ENCODE peak calls at places on chromosome 6, in four cellular contexts. K is WTC11, N is HepG2, F is K562. W is an unnamed sample.
A peak's percentile ranks its signal among the peaks of the same experiment; 100 is the strongest.

GRCh38 chr6:162363757-162364156 is 363.8 kb downstream of the PRKN start:
- DNase-seq in F (no peak), N (peak; percentile 20), K (no peak), W (no peak)

GRCh38 chr6:54282186-54282585 is 26.1 kb upstream of the TINAG start:
- DNase-seq in N (no peak), K (no peak), F (no peak), W (no peak)

GRCh38 chr6:3122823-3123182 is 4.3 kb downstream of the BPHL start:
- DNase-seq in K (no peak), N (no peak), F (no peak), W (no peak)

GRCh38 chr6:142413111-142413510 is 111.3 kb downstream of the ADGRG6 start:
- DNase-seq in K (no peak), N (no peak), F (no peak), W (no peak)

GRCh38 chr6:3052481-3053230 is 15.6 kb upstream of the RIPK1 start:
- DNase-seq in N (no peak), F (peak; percentile 41), K (no peak), W (no peak)

GRCh38 chr6:138382498-138383265 is 5.0 kb downstream of the SMIM28 start:
- DNase-seq in K (peak; percentile 57), N (no peak), F (no peak), W (no peak)

GRCh38 chr6:14640631-14641030 is 523.1 kb downstream of the CD83 start:
- DNase-seq in F (no peak), N (no peak), K (no peak), W (no peak)

GRCh38 chr6:8059129-8059528 is 5.1 kb downstream of the BLOC1S5 start:
- DNase-seq in F (no peak), K (no peak), N (no peak), W (no peak)

GRCh38 chr6:141097471-141097870 is 1035.3 kb upstream of the GJE1 start:
- DNase-seq in K (no peak), F (no peak), N (no peak), W (no peak)

GRCh38 chr6:78492351-78493010 is 374.9 kb upstream of the IRAK1BP1 start:
- DNase-seq in N (no peak), F (no peak), K (no peak), W (no peak)

GRCh38 chr6:91994787-91995186 is 1407.9 kb upstream of the MAP3K7 start:
- DNase-seq in F (no peak), N (no peak), K (no peak), W (no peak)

GRCh38 chr6:90080876-90081464 is 186.7 kb downstream of the GJA10 start:
- DNase-seq in F (no peak), K (no peak), N (no peak), W (peak; percentile 15)

GRCh38 chr6:14713008-14713452 is 532.8 kb upstream of the JARID2 start:
- DNase-seq in K (no peak), F (no peak), N (no peak), W (no peak)

GRCh38 chr6:32974541-32975308 is 6.3 kb downstream of the BRD2 start:
- DNase-seq in N (no peak), K (no peak), F (no peak), W (no peak)

GRCh38 chr6:74598473-74599393 is 607.1 kb downstream of the COL12A1 start:
- DNase-seq in F (no peak), K (no peak), N (no peak), W (peak; percentile 81)

GRCh38 chr6:111417946-111418345 is 65.1 kb downstream of the REV3L start:
- DNase-seq in K (no peak), F (no peak), N (no peak), W (no peak)

GRCh38 chr6:99467509-99468106 is 42.5 kb upstream of the PNISR start:
- DNase-seq in K (no peak), N (peak; percentile 18), F (peak; percentile 23), W (no peak)

GRCh38 chr6:158605266-158605878 is 39.2 kb downstream of the DYNLT1 start:
- DNase-seq in N (peak; percentile 72), K (peak; percentile 82), F (peak; percentile 68), W (peak; percentile 36)

GRCh38 chr6:52725133-52725529 is 38.1 kb downstream of the GSTA2 start:
- DNase-seq in N (no peak), F (no peak), K (no peak), W (no peak)

GRCh38 chr6:69835414-69836179 is 30.8 kb upstream of the COL19A1 start:
- DNase-seq in N (peak; percentile 41), F (no peak), K (no peak), W (no peak)

GRCh38 chr6:25122001-25122400 is 157.2 kb upstream of the CARMIL1 start:
- DNase-seq in F (no peak), K (no peak), N (no peak), W (no peak)

GRCh38 chr6:117432273-117432672 is 6.5 kb upstream of the ROS1 start:
- DNase-seq in N (no peak), F (no peak), K (no peak), W (no peak)

GRCh38 chr6:12602342-12602741 is 114.2 kb upstream of the PHACTR1 start:
- DNase-seq in K (no peak), N (no peak), F (no peak), W (no peak)

GRCh38 chr6:72622094-72622540 is 253 bp downstream of the KCNQ5 start:
- DNase-seq in N (no peak), F (peak; percentile 51), K (peak; percentile 52), W (no peak)

GRCh38 chr6:108350528-108350927 is 55.7 kb downstream of the AFG1L start:
- DNase-seq in K (no peak), N (no peak), F (no peak), W (no peak)

GRCh38 chr6:36925809-36926208 is 28.7 kb upstream of the PI16 start:
- DNase-seq in K (no peak), N (no peak), F (no peak), W (no peak)

GRCh38 chr6:36926711-36927110 is 27.8 kb upstream of the PI16 start:
- DNase-seq in N (no peak), F (no peak), K (no peak), W (no peak)

GRCh38 chr6:36927114-36927513 is 27.4 kb upstream of the PI16 start:
- DNase-seq in F (no peak), N (no peak), K (no peak), W (no peak)

GRCh38 chr6:36924778-36925396 is 29.7 kb upstream of the PI16 start:
- DNase-seq in N (no peak), K (no peak), F (no peak), W (no peak)

GRCh38 chr6:36924131-36924530 is 30.4 kb upstream of the PI16 start:
- DNase-seq in K (no peak), F (no peak), N (no peak), W (no peak)
- TF ChIP-seq CREM in K (no peak), F (no peak), N (no peak), W (no peak)

DNA sequence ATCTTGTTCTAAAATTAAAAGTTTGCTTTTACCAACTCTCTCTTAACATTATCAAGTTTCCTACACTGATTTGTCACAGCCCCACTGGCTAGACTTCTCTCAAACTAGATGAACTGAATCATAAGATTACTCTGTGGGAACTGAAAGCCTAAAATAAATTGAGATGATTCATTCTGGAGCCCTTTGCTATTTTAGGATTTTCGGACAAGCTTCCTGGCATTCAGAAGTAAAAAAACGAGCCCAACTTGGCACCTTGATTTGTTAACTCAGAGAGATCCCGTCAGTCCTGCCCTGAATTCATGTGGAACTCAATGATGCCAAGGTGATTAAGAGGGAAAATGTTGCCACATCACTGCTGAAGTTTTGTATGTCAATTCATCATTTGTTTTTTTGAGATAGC is 122.0 kb upstream of the NRSN1 start:
- DNase-seq in F (no peak), N (no peak), K (no peak), W (no peak)
- TF ChIP-seq MAX in F (no peak), N (no peak), K (no peak), W (no peak)

GRCh38 chr6:16964553-16965499 is 137.0 kb upstream of the STMND1 start:
- DNase-seq in F (peak; percentile 74), K (peak; percentile 85), N (peak; percentile 67), W (peak; percentile 12)

GRCh38 chr6:16972535-16972934 is 129.3 kb upstream of the STMND1 start:
- DNase-seq in K (no peak), F (no peak), N (no peak), W (no peak)

GRCh38 chr6:16965679-16966078 is 136.2 kb upstream of the STMND1 start:
- DNase-seq in N (no peak), K (no peak), F (no peak), W (no peak)

GRCh38 chr6:16969699-16970695 is 131.9 kb upstream of the STMND1 start:
- DNase-seq in N (no peak), K (no peak), F (no peak), W (no peak)

DNA sequence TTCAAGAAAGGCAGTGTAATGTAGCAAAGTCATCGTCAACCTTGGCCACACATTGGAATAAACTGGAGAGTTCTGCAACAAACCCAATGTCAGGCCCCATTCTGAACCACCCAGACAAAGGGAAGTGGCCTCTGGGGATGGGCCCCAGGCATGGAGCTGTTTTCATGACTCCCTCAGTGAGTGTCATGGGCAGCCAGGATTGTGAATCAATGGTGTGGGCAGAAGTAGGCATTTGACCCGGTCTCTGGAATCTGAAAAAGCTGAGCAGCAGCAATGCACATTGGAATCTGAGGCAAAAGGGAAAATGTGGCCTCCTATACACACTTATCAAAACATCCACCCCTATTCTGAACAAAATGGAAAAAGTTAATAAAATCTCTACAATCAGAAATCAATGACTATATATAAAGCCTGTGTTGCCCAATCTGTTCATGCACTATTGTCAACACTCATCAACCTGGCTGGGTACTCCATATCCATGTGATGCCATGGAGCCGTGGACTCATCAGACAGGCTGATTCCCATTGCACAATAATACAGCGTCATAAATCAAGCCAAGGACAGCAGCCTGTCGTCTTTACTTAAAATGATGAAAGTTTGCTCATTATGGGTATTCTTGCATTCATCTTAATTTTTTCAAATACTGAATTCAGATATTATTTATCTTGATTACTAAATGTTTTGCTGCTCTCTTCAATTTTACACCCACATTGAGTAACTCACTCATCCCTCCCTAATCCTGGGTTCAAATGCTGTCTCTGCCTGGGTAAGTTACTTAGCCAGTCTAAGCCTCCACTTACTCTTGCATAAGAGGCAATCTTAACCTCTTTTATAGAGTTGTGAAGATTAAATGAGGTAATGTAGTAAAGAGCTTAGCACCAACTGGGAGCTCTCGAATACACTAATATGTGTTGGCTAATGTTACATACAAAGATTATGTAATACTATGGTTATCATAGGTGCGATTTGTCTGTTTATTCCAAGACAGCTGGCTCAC is 134.7 kb upstream of the STMND1 start:
- DNase-seq in N (no peak), K (no peak), F (no peak), W (no peak)
- TF ChIP-seq CREM in N (no peak), K (no peak), F (no peak), W (no peak)

GRCh38 chr6:76003686-76004085 is 68.8 kb downstream of the IMPG1 start:
- DNase-seq in N (no peak), K (no peak), F (no peak), W (no peak)
- TF ChIP-seq MAX in N (no peak), K (no peak), F (no peak), W (no peak)

GRCh38 chr6:36660771-36661471 is 17.6 kb upstream of the CDKN1A start:
- DNase-seq in F (peak; percentile 99), K (peak; percentile 84), N (no peak), W (no peak)
- TF ChIP-seq CREM in F (peak; percentile 81), K (no peak), N (no peak), W (no peak)

GRCh38 chr6:136586295-136586694 is 36.1 kb upstream of the MAP7 start:
- DNase-seq in N (no peak), F (no peak), K (no peak), W (no peak)
- TF ChIP-seq MAX in N (no peak), F (no peak), K (no peak), W (no peak)

W was measured in GM12878.